ENCODE peak calls at places on chromosomes 13 and 19, in six cellular contexts. T is endothelial cell of umbilical vein, I is PC-9, R is left lung, O is transverse colon, D is OCI-LY7. M is an unnamed sample.

GRCh38 chr13:109509154-109509905 is 277.1 kb downstream of the IRS2 start:
- DNase-seq in T (no peak), I (peak; percentile 64), R (no peak), O (no peak), D (no peak), M (peak; percentile 30)

GRCh38 chr13:103351035-103351828 is 285.0 kb upstream of the SLC10A2 start:
- DNase-seq in T (no peak), I (no peak), R (no peak), O (peak; percentile 10), D (no peak), M (peak; percentile 8)

GRCh38 chr13:113123226-113124150 is 889 bp downstream of the F10 start:
- DNase-seq in T (no peak), I (no peak), R (no peak), O (no peak), D (no peak), M (no peak)

GRCh38 chr13:99258210-99258860 is at the start of gene GPR18:
- DNase-seq in T (peak; percentile 15), I (no peak), R (no peak), O (no peak), D (peak; percentile 66), M (no peak)

GRCh38 chr19:38135150-38135998 is 88.6 kb downstream of the DPF1 start:
- DNase-seq in T (no peak), I (no peak), R (no peak), O (no peak), D (no peak), M (peak; percentile 64)

GRCh38 chr19:52991021-52991420 is 22.7 kb upstream of the ERVV-1 start:
- DNase-seq in T (no peak), I (peak; percentile 77), R (no peak), O (no peak), D (no peak), M (peak; percentile 10)

GRCh38 chr13:75803982-75804381 is 167.9 kb downstream of the LMO7 start:
- DNase-seq in T (no peak), I (no peak), R (no peak), O (no peak), D (no peak), M (no peak)

GRCh38 chr13:113273856-113274590 is 23.0 kb upstream of the LAMP1 start:
- DNase-seq in T (no peak), I (no peak), R (peak; percentile 85), O (no peak), D (no peak), M (no peak)

GRCh38 chr19:3710265-3710812 is 2.2 kb downstream of the TJP3 start:
- DNase-seq in T (no peak), I (peak; percentile 91), R (peak; percentile 91), O (peak; percentile 97), D (no peak), M (peak; percentile 62)

GRCh38 chr19:3344608-3345598 is 21.5 kb upstream of the NFIC start:
- DNase-seq in T (no peak), I (no peak), R (no peak), O (no peak), D (no peak), M (no peak)

GRCh38 chr13:101149735-101150380 is 266.4 kb downstream of the NALCN start:
- DNase-seq in T (peak; percentile 38), I (no peak), R (no peak), O (no peak), D (no peak), M (no peak)

GRCh38 chr19:15198006-15198356 is 2.8 kb downstream of the NOTCH3 start:
- DNase-seq in T (no peak), I (no peak), R (no peak), O (peak; percentile 28), D (no peak), M (no peak)

GRCh38 chr13:28047784-28048388 is 52.5 kb downstream of the FLT3 start:
- DNase-seq in T (no peak), I (peak; percentile 63), R (no peak), O (peak; percentile 11), D (peak; percentile 72), M (peak; percentile 23)

GRCh38 chr19:31054430-31054829 is 294.8 kb downstream of the TSHZ3 start:
- DNase-seq in T (no peak), I (no peak), R (no peak), O (peak; percentile 37), D (peak; percentile 21), M (peak; percentile 19)

GRCh38 chr19:3333662-3334061 is 32.7 kb upstream of the NFIC start:
- DNase-seq in T (no peak), I (no peak), R (no peak), O (no peak), D (no peak), M (no peak)

GRCh38 chr13:27308941-27309340 is 38.3 kb downstream of the RASL11A start:
- DNase-seq in T (no peak), I (no peak), R (no peak), O (no peak), D (no peak), M (no peak)

GRCh38 chr13:23741879-23742510 is 147.2 kb downstream of the MIPEP start:
- DNase-seq in T (no peak), I (no peak), R (no peak), O (no peak), D (peak; percentile 29), M (peak; percentile 13)

GRCh38 chr13:104382941-104383340 is 1316.7 kb upstream of the SLC10A2 start:
- DNase-seq in T (no peak), I (no peak), R (no peak), O (no peak), D (no peak), M (no peak)

GRCh38 chr13:49300716-49301589 is 53.2 kb downstream of the CDADC1 start:
- DNase-seq in T (peak; percentile 70), I (peak; percentile 65), R (no peak), O (peak; percentile 64), D (peak; percentile 90), M (peak; percentile 68)

GRCh38 chr19:30344446-30345425 is 27.4 kb upstream of the ZNF536 start:
- DNase-seq in T (no peak), I (no peak), R (no peak), O (no peak), D (no peak), M (no peak)

GRCh38 chr19:14699641-14700040 is 9.8 kb downstream of the ZNF333 start:
- DNase-seq in T (peak; percentile 28), I (no peak), R (no peak), O (no peak), D (no peak), M (peak; percentile 14)

GRCh38 chr19:36849701-36850645 is 703 bp upstream of the ZNF345 start:
- DNase-seq in T (peak; percentile 94), I (peak; percentile 85), R (peak; percentile 96), O (peak; percentile 93), D (peak; percentile 81), M (peak; percentile 82)

GRCh38 chr13:95607363-95607762 is 37.1 kb downstream of the DZIP1 start:
- DNase-seq in T (peak; percentile 68), I (peak; percentile 83), R (no peak), O (no peak), D (no peak), M (peak; percentile 48)

GRCh38 chr13:44331446-44331845 is 42.2 kb upstream of the SERP2 start:
- DNase-seq in T (no peak), I (no peak), R (no peak), O (no peak), D (no peak), M (no peak)

GRCh38 chr13:48985751-48986150 is 10.0 kb downstream of the FNDC3A start:
- DNase-seq in T (peak; percentile 55), I (no peak), R (no peak), O (no peak), D (no peak), M (no peak)

GRCh38 chr13:114194853-114195252 is 15.8 kb downstream of the CFAP97D2 start:
- DNase-seq in T (no peak), I (no peak), R (peak; percentile 29), O (no peak), D (no peak), M (no peak)

GRCh38 chr13:44848956-44849748 is 140.1 kb downstream of the NUFIP1 start:
- DNase-seq in T (no peak), I (no peak), R (no peak), O (no peak), D (no peak), M (no peak)

GRCh38 chr13:46728777-46729176 is 68.2 kb downstream of the ESD start:
- DNase-seq in T (no peak), I (no peak), R (no peak), O (no peak), D (peak; percentile 16), M (no peak)

GRCh38 chr13:74068471-74068870 is 65.7 kb downstream of the KLF12 start:
- DNase-seq in T (no peak), I (no peak), R (no peak), O (no peak), D (no peak), M (no peak)

GRCh38 chr13:111368091-111368490 is 47.6 kb downstream of the TEX29 start:
- DNase-seq in T (no peak), I (no peak), R (no peak), O (no peak), D (no peak), M (no peak)

GRCh38 chr13:111370570-111371150 is 50.2 kb downstream of the TEX29 start:
- DNase-seq in T (no peak), I (no peak), R (no peak), O (no peak), D (no peak), M (no peak)

GRCh38 chr13:111365149-111366005 is 44.9 kb downstream of the TEX29 start:
- DNase-seq in T (no peak), I (no peak), R (no peak), O (no peak), D (no peak), M (no peak)

GRCh38 chr13:111370147-111370546 is 49.7 kb downstream of the TEX29 start:
- DNase-seq in T (no peak), I (no peak), R (no peak), O (no peak), D (no peak), M (no peak)

GRCh38 chr13:111367340-111367739 is 46.9 kb downstream of the TEX29 start:
- DNase-seq in T (no peak), I (no peak), R (no peak), O (no peak), D (no peak), M (no peak)
- TF ChIP-seq CTCF in T (no peak), I (no peak), R (no peak), O (no peak), D (no peak), M (no peak)

GRCh38 chr13:31950121-31950810 is 81.3 kb upstream of the FRY start:
- DNase-seq in T (no peak), I (no peak), R (no peak), O (no peak), D (no peak), M (no peak)
- H3K27ac ChIP-seq in T (no peak overlapping the region), I (no peak overlapping the region), R (peak overlapping the region; percentile 78), O (no peak overlapping the region), D (no peak overlapping the region), M (no peak overlapping the region)

GRCh38 chr19:50912727-50913716 is 1.8 kb upstream of the KLK4 start:
- DNase-seq in T (no peak), I (no peak), R (no peak), O (no peak), D (no peak), M (no peak)
- TF ChIP-seq CTCF in T (no peak), I (no peak), R (no peak), O (no peak), D (no peak), M (no peak)

DNA sequence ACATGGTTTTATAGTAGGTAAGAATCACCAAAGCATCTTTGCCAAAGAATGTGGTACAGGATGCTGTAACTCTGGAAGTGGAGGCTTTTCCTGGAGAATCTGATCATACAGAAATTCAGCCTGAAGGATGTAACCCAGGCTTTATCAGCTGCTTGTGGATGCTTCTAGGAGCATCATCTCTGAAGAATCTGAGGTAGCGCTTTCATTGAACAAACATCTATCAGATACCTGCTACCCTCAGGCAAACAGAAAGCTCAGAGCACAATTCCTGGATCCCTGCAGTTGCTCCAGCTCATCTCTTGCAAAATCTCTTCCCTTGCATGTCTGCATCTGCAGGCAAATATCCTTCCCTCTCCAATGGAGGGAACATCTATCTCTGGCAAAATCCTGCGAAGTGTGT is 9.3 kb downstream of the FAM124A start:
- DNase-seq in T (no peak), I (no peak), R (no peak), O (no peak), D (no peak), M (no peak)
- H3K27ac ChIP-seq in T (no peak overlapping the region), I (no peak overlapping the region), R (no peak overlapping the region), O (peak overlapping the region; percentile 80), D (no peak overlapping the region), M (no peak overlapping the region)

M was measured in RWPE1.